ENCODE peak calls at places on chromosomes 6 and 20, in five cellular contexts. V, O, G, X and Y are unnamed samples.

GRCh38 chr20:57727863-57728262 is 18.0 kb upstream of the PMEPA1 start:
- DNase-seq in V (no peak), O (no peak), G (no peak), X (no peak), Y (no peak)

GRCh38 chr6:23890543-23891227 is 235.3 kb upstream of the NRSN1 start:
- DNase-seq in V (peak), O (no peak), G (no peak), X (no peak), Y (no peak)

GRCh38 chr20:55394592-55394991 is 610.7 kb downstream of the CBLN4 start:
- DNase-seq in V (no peak), O (no peak), G (no peak), X (no peak), Y (no peak)

GRCh38 chr20:62953839-62954703 is 1.6 kb downstream of the SLC17A9 start:
- DNase-seq in V (peak), O (peak), G (no peak), X (peak), Y (peak)

GRCh38 chr6:45445749-45446454 is 68.2 kb upstream of the SUPT3H start:
- DNase-seq in V (peak), O (no peak), G (no peak), X (no peak), Y (peak)

GRCh38 chr6:120774275-120774674 is 560.0 kb downstream of the TBC1D32 start:
- DNase-seq in V (peak), O (no peak), G (no peak), X (no peak), Y (no peak)

GRCh38 chr20:4709261-4710105 is 12.2 kb upstream of the PRND start:
- DNase-seq in V (no peak), O (no peak), G (no peak), X (no peak), Y (no peak)

GRCh38 chr6:157725836-157726235 is 97.2 kb upstream of the SNX9 start:
- DNase-seq in V (no peak), O (no peak), G (no peak), X (peak), Y (no peak)

GRCh38 chr6:165340532-165340931 is 31.1 kb upstream of the C6orf118 start:
- DNase-seq in V (no peak), O (no peak), G (no peak), X (no peak), Y (no peak)

GRCh38 chr6:153059757-153060156 is 57.2 kb upstream of the MTRF1L start:
- DNase-seq in V (peak), O (no peak), G (no peak), X (no peak), Y (no peak)

GRCh38 chr6:129236110-129236509 is 353.2 kb downstream of the LAMA2 start:
- DNase-seq in V (no peak), O (no peak), G (no peak), X (no peak), Y (no peak)

GRCh38 chr6:75602164-75602896 is 650 bp downstream of the SENP6 start:
- DNase-seq in V (peak), O (no peak), G (no peak), X (no peak), Y (no peak)